ENCODE peak calls at places on chromosome 13, in seven cellular contexts. V is ascending aorta, P is uterus, Q is ovary, A is upper lobe of right lung, O is fibroblast of lung, J is mesendoderm. M is an unnamed sample. For H3K4me1, the result is how much of the 10 kb centered on the place peaks cover.

GRCh38 chr13:90420683-90421082 is 926.8 kb upstream of the MIR17HG start:
- DNase-seq in V (no peak), P (no peak), Q (no peak), A (no peak), O (no peak), J (peak), M (no peak)

GRCh38 chr13:29434217-29434940 is 161.1 kb downstream of the SLC7A1 start:
- DNase-seq in V (no peak), P (no peak), Q (no peak), A (no peak), O (no peak), J (no peak), M (no peak)

GRCh38 chr13:61466280-61466679 is 50.6 kb upstream of the PCDH20 start:
- DNase-seq in V (no peak), P (no peak), Q (no peak), A (no peak), O (no peak), J (peak), M (no peak)

GRCh38 chr13:76406243-76406642 is 480.0 kb downstream of the KCTD12 start:
- DNase-seq in V (no peak), P (no peak), Q (no peak), A (no peak), O (no peak), J (no peak), M (no peak)

GRCh38 chr13:97742084-97742483 is 211.4 kb upstream of the IPO5 start:
- DNase-seq in V (no peak), P (no peak), Q (no peak), A (no peak), O (no peak), J (no peak), M (peak)

GRCh38 chr13:48161530-48162179 is 66.8 kb upstream of the MED4 start:
- DNase-seq in V (peak), P (no peak), Q (peak), A (peak), O (no peak), J (no peak), M (no peak)

GRCh38 chr13:86298741-86299140 is 499.5 kb upstream of the SLITRK6 start:
- DNase-seq in V (no peak), P (no peak), Q (no peak), A (no peak), O (no peak), J (no peak), M (no peak)

GRCh38 chr13:85665286-85665685 is 133.9 kb downstream of the SLITRK6 start:
- DNase-seq in V (no peak), P (no peak), Q (no peak), A (no peak), O (peak), J (peak), M (no peak)

GRCh38 chr13:33717775-33718174 is 100.2 kb upstream of the RFC3 start:
- DNase-seq in V (no peak), P (no peak), Q (no peak), A (no peak), O (no peak), J (no peak), M (no peak)

GRCh38 chr13:60787083-60787482 is 390.1 kb downstream of the TDRD3 start:
- DNase-seq in V (no peak), P (no peak), Q (no peak), A (no peak), O (no peak), J (no peak), M (no peak)

GRCh38 chr13:44052843-44053607 is 173.3 kb downstream of the LACC1 start:
- DNase-seq in V (peak), P (peak), Q (peak), A (peak), O (peak), J (peak), M (no peak)

GRCh38 chr13:24670927-24671326 is 9.3 kb upstream of the ATP12A start:
- DNase-seq in V (no peak), P (no peak), Q (no peak), A (no peak), O (peak), J (peak), M (no peak)

GRCh38 chr13:93690139-93690538 is 463.5 kb downstream of the GPC6 start:
- DNase-seq in V (no peak), P (no peak), Q (no peak), A (no peak), O (no peak), J (peak), M (no peak)

GRCh38 chr13:21668665-21669599 is 1.9 kb upstream of the FGF9 start:
- DNase-seq in V (no peak), P (no peak), Q (peak), A (peak), O (peak), J (peak), M (no peak)

GRCh38 chr13:54511356-54511755 is 1482.7 kb downstream of the OLFM4 start:
- DNase-seq in V (no peak), P (no peak), Q (no peak), A (no peak), O (no peak), J (no peak), M (no peak)

GRCh38 chr13:38895075-38895474 is 95.6 kb downstream of the STOML3 start:
- DNase-seq in V (no peak), P (no peak), Q (no peak), A (no peak), O (no peak), J (no peak), M (no peak)

GRCh38 chr13:24625324-24625723 is 54.9 kb upstream of the ATP12A start:
- DNase-seq in V (no peak), P (no peak), Q (no peak), A (no peak), O (no peak), J (no peak), M (no peak)

GRCh38 chr13:76965759-76966421 is 17.6 kb downstream of the ACOD1 start:
- DNase-seq in V (peak), P (peak), Q (peak), A (no peak), O (peak), J (no peak), M (no peak)

GRCh38 chr13:85970727-85971126 is 171.5 kb upstream of the SLITRK6 start:
- DNase-seq in V (no peak), P (no peak), Q (no peak), A (no peak), O (no peak), J (no peak), M (no peak)

GRCh38 chr13:43953370-43953769 is 73.7 kb downstream of the LACC1 start:
- DNase-seq in V (no peak), P (no peak), Q (no peak), A (no peak), O (no peak), J (peak), M (no peak)

GRCh38 chr13:106963151-106963550 is 395.2 kb upstream of the ARGLU1 start:
- DNase-seq in V (no peak), P (no peak), Q (no peak), A (no peak), O (no peak), J (no peak), M (no peak)

GRCh38 chr13:27304099-27304498 is 33.5 kb downstream of the RASL11A start:
- DNase-seq in V (no peak), P (no peak), Q (no peak), A (no peak), O (no peak), J (no peak), M (no peak)

GRCh38 chr13:31310781-31311180 is 111.0 kb downstream of the B3GLCT start:
- DNase-seq in V (no peak), P (no peak), Q (no peak), A (no peak), O (no peak), J (no peak), M (no peak)

GRCh38 chr13:46359731-46360130 is 27.3 kb downstream of the RUBCNL start:
- DNase-seq in V (no peak), P (no peak), Q (no peak), A (no peak), O (peak), J (no peak), M (no peak)

GRCh38 chr13:39379118-39379517 is 223.9 kb downstream of the LHFPL6 start:
- DNase-seq in V (no peak), P (no peak), Q (no peak), A (no peak), O (no peak), J (peak), M (no peak)

GRCh38 chr13:72198967-72199601 is 332.1 kb upstream of the DACH1 start:
- DNase-seq in V (no peak), P (no peak), Q (no peak), A (no peak), O (no peak), J (no peak), M (no peak)

GRCh38 chr13:39105110-39105509 is 66.9 kb downstream of the NHLRC3 start:
- DNase-seq in V (no peak), P (no peak), Q (no peak), A (no peak), O (no peak), J (no peak), M (no peak)

GRCh38 chr13:28964052-28964451 is 143.9 kb downstream of the MTUS2 start:
- DNase-seq in V (no peak), P (no peak), Q (no peak), A (no peak), O (no peak), J (no peak), M (no peak)

GRCh38 chr13:37446503-37446902 is 152.1 kb downstream of the POSTN start:
- DNase-seq in V (peak), P (no peak), Q (no peak), A (no peak), O (peak), J (no peak), M (no peak)

DNA sequence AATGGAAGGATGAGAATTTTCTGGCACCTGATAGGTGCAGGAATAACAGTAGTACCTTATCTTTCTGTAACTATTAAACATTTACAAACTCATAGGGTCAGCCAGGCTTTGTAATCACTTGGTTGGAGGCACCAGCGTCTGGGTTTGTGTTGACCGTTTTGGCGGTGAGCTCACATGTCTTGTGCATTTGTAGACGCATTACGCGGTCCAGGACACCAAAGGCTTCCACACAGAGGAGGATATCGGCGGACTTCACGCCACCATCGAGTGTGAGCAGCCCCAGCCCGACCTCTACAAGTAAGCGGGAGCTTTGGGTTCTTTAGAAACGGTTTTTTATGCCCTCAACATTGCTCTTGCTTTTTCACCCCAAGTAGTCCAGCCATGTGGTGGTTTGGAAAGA is 129.3 kb downstream of the ATP11A start:
- DNase-seq in V (no peak), P (no peak), Q (no peak), A (no peak), O (no peak), J (no peak), M (no peak)
- H3K4me3 ChIP-seq in V (no peak), P (no peak), Q (no peak), A (no peak), O (no peak), J (no peak), M (no peak)

GRCh38 chr13:79516590-79516989 is 35.6 kb downstream of the NDFIP2 start:
- DNase-seq in V (no peak), P (no peak), Q (no peak), A (no peak), O (no peak), J (no peak), M (no peak)

GRCh38 chr13:79522583-79522982 is 41.6 kb downstream of the NDFIP2 start:
- DNase-seq in V (no peak), P (no peak), Q (no peak), A (no peak), O (peak), J (no peak), M (no peak)

GRCh38 chr13:79525051-79525450 is 44.1 kb downstream of the NDFIP2 start:
- DNase-seq in V (no peak), P (no peak), Q (no peak), A (no peak), O (no peak), J (no peak), M (no peak)

DNA sequence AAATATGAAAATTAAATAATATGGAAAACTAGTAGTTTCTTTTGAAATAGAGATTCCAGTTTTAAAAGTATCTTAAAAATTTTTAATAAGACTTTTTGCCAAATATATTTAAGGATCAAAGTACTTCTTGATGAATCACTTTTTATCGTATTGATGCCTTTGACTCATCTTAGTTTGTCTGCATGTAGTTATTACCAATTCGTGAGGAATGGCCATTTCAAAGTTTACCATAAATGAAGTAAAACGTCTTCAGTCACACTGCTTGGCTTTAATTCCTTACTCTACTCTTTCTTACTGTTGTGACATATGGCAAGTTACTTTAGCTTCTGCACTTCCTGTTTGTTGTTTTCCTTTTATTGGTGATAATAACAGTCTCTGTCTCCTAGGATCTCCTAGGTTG is 38.3 kb downstream of the NDFIP2 start:
- DNase-seq in V (no peak), P (no peak), Q (no peak), A (no peak), O (peak), J (no peak), M (no peak)
- H3K4me1 ChIP-seq in V (under half), P (under half), Q (under half), A (under half), O (under half), J (under half), M (under half)

DNA sequence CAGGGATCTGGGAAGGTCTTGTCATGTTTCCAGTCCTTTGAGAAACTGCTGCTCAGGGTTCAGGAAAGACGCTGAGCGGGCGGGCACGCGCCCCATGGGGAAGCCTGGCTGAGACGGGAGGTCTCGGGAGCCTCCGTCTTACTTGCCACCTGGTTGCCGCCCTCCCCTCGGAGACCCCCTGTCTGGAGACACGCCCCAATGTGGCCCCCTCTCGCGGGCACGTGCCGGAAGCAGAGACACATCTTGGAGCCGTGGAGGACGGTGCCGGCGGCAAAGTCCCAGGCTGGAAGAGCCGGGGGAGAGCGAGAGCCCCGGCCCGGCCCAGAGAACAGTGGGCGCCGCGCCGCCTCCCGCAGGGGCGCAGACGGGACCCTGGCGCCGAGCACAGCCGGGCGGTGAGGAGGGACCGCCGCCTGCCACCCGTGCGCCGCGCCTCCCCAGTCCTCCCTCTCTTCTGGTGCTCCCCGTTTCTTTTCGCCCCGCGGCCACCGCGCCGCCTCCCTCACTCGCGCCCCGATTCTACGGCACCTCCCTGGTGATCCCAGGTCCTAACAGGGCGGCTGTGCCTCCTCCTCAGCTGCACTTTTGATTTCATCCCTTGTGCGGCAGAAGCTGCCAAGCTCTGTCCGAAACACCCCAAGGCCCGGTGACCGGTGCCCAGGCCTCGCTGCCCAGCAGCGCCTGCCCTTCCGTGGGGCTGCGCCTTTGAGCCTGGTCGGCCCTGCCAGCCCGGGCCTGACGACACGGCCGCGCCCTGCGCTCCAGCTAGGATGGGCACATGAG is 15.5 kb downstream of the GJB2 start:
- DNase-seq in V (no peak), P (no peak), Q (no peak), A (no peak), O (no peak), J (no peak), M (no peak)
- H3K4me3 ChIP-seq in V (peak), P (no peak), Q (no peak), A (no peak), O (peak), J (no peak), M (peak)

GRCh38 chr13:110338441-110339101 is 31.5 kb downstream of the COL4A2 start:
- DNase-seq in V (peak), P (peak), Q (peak), A (peak), O (peak), J (peak), M (no peak)
- H3K4me1 ChIP-seq in V (half or more), P (under half), Q (under half), A (under half), O (under half), J (under half), M (half or more)

GRCh38 chr13:109509154-109509905 is 277.1 kb downstream of the IRS2 start:
- DNase-seq in V (no peak), P (no peak), Q (no peak), A (no peak), O (peak), J (no peak), M (no peak)

DNA sequence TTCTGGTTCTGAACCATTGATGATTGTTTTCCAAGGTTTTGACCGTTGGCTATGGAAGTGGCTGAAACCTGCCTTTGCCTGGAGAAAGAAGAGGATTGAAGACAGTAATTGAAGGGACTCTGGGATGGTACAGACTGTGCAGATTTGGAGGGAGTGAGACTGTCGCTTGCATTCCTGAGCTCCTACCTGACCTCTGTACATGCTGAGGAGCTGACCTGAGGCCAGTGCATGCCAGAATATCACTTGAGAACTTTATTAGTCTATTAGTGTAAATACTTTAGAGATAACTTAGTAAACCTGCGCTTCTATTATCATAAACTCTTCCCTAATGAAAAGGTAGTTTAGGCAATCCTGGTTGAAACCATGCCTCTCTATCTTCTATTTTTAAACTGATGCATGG is 276.3 kb downstream of the IRS2 start:
- DNase-seq in V (no peak), P (no peak), Q (no peak), A (no peak), O (no peak), J (no peak), M (no peak)
- H3K4me3 ChIP-seq in V (no peak), P (no peak), Q (no peak), A (no peak), O (no peak), J (no peak), M (no peak)

GRCh38 chr13:101841687-101842086 is 389.2 kb downstream of the ITGBL1 start:
- DNase-seq in V (no peak), P (no peak), Q (no peak), A (no peak), O (no peak), J (no peak), M (no peak)

GRCh38 chr13:101846701-101847100 is 394.2 kb downstream of the ITGBL1 start:
- DNase-seq in V (no peak), P (no peak), Q (no peak), A (no peak), O (no peak), J (no peak), M (no peak)

GRCh38 chr13:101845501-101846012 is 393.1 kb downstream of the ITGBL1 start:
- DNase-seq in V (no peak), P (no peak), Q (no peak), A (no peak), O (peak), J (peak), M (no peak)
- H3K4me1 ChIP-seq in V (under half), P (under half), Q (under half), A (under half), O (under half), J (under half), M (under half)

GRCh38 chr13:94972262-94972661 is 259.9 kb upstream of the SOX21 start:
- DNase-seq in V (no peak), P (no peak), Q (no peak), A (no peak), O (no peak), J (no peak), M (no peak)

GRCh38 chr13:94968040-94968756 is 255.9 kb upstream of the SOX21 start:
- DNase-seq in V (no peak), P (no peak), Q (peak), A (no peak), O (peak), J (peak), M (no peak)

GRCh38 chr13:94967183-94968039 is 255.1 kb upstream of the SOX21 start:
- DNase-seq in V (no peak), P (no peak), Q (no peak), A (no peak), O (peak), J (peak), M (no peak)

GRCh38 chr13:94968757-94969086 is 256.4 kb upstream of the SOX21 start:
- DNase-seq in V (no peak), P (no peak), Q (no peak), A (no peak), O (no peak), J (no peak), M (no peak)

DNA sequence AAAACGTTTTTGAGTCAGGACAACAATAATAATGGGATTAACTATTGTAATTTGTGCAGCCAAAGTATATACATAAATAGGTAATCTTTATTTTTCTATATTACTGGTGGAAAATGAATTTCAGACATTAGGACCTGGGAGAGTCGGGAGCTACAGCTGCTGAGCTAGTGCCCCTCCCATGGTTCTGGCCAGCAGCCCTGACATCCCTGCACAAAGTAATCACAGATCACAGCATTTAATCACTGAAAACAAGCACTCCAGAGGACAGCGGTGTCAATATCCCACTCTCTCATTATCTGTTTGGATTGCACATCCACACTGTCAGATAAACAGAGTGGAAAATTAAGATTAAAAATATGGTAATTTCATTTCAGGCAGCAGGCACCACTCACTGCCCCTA is 254.0 kb upstream of the SOX21 start:
- DNase-seq in V (no peak), P (no peak), Q (no peak), A (no peak), O (no peak), J (no peak), M (no peak)
- H3K4me3 ChIP-seq in V (no peak), P (no peak), Q (no peak), A (no peak), O (no peak), J (no peak), M (no peak)